ENCODE peak calls at places on chromosomes 11 and 22, in four cellular contexts. One of them, this sample, is unnamed.
A peak's percentile ranks its signal among the peaks of the same experiment; 100 is the strongest.

GRCh38 chr11:65391007-65391406 is 4.6 kb downstream of the FRMD8 start:
- DNase-seq in HCT116: no peak
- DNase-seq in cardiac muscle cell: no peak
- DNase-seq in ascending aorta: no peak
- DNase-seq in this sample: no peak

GRCh38 chr11:14300661-14301304 is 58.2 kb downstream of the RRAS2 start:
- DNase-seq in HCT116: peak; percentile 42
- DNase-seq in cardiac muscle cell: peak; percentile 66
- DNase-seq in ascending aorta: peak; percentile 78
- DNase-seq in this sample: no peak

GRCh38 chr11:77547863-77548551 is 41.7 kb upstream of the AQP11 start:
- DNase-seq in HCT116: peak; percentile 37
- DNase-seq in cardiac muscle cell: peak; percentile 81
- DNase-seq in ascending aorta: no peak
- DNase-seq in this sample: peak; percentile 10

GRCh38 chr11:133663586-133663985 is 131.3 kb upstream of the OPCML start:
- DNase-seq in HCT116: no peak
- DNase-seq in cardiac muscle cell: no peak
- DNase-seq in ascending aorta: no peak
- DNase-seq in this sample: no peak

GRCh38 chr11:96314326-96315050 is 28.5 kb downstream of the MAML2 start:
- DNase-seq in HCT116: peak; percentile 48
- DNase-seq in cardiac muscle cell: no peak
- DNase-seq in ascending aorta: no peak
- DNase-seq in this sample: peak; percentile 50

GRCh38 chr11:75558939-75559843 is 2.9 kb upstream of the SERPINH1 start:
- DNase-seq in HCT116: no peak
- DNase-seq in cardiac muscle cell: peak; percentile 77
- DNase-seq in ascending aorta: peak; percentile 82
- DNase-seq in this sample: no peak

GRCh38 chr11:45617886-45618601 is 47.4 kb downstream of the CHST1 start:
- DNase-seq in HCT116: no peak
- DNase-seq in cardiac muscle cell: no peak
- DNase-seq in ascending aorta: no peak
- DNase-seq in this sample: no peak

GRCh38 chr11:68546555-68546954 is 86.0 kb downstream of the PPP6R3 start:
- DNase-seq in HCT116: no peak
- DNase-seq in cardiac muscle cell: no peak
- DNase-seq in ascending aorta: no peak
- DNase-seq in this sample: no peak

GRCh38 chr11:34639545-34639944 is 18.7 kb downstream of the EHF start:
- DNase-seq in HCT116: no peak
- DNase-seq in cardiac muscle cell: no peak
- DNase-seq in ascending aorta: no peak
- DNase-seq in this sample: no peak

GRCh38 chr11:444397-445144 is 2.8 kb upstream of the ANO9 start:
- DNase-seq in HCT116: no peak
- DNase-seq in cardiac muscle cell: no peak
- DNase-seq in ascending aorta: no peak
- DNase-seq in this sample: no peak

GRCh38 chr11:64661146-64661545 is 61.9 kb downstream of the NRXN2 start:
- DNase-seq in HCT116: no peak
- DNase-seq in cardiac muscle cell: no peak
- DNase-seq in ascending aorta: peak; percentile 92
- DNase-seq in this sample: no peak

GRCh38 chr11:69292221-69292648 is 1.7 kb upstream of the MYEOV start:
- DNase-seq in HCT116: no peak
- DNase-seq in cardiac muscle cell: no peak
- DNase-seq in ascending aorta: no peak
- DNase-seq in this sample: no peak

GRCh38 chr11:8863838-8864237 is 47.2 kb upstream of the AKIP1 start:
- DNase-seq in HCT116: no peak
- DNase-seq in cardiac muscle cell: no peak
- DNase-seq in ascending aorta: no peak
- DNase-seq in this sample: no peak

GRCh38 chr11:121595717-121596156 is 143.0 kb upstream of the SORL1-AS1 start:
- DNase-seq in HCT116: peak; percentile 27
- DNase-seq in cardiac muscle cell: no peak
- DNase-seq in ascending aorta: peak; percentile 92
- DNase-seq in this sample: peak; percentile 97

GRCh38 chr11:65927904-65928397 is 8.7 kb downstream of the DRAP1 start:
- DNase-seq in HCT116: no peak
- DNase-seq in cardiac muscle cell: no peak
- DNase-seq in ascending aorta: no peak
- DNase-seq in this sample: no peak

GRCh38 chr11:69920500-69921428 is 101.5 kb upstream of the FGF3 start:
- DNase-seq in HCT116: no peak
- DNase-seq in cardiac muscle cell: no peak
- DNase-seq in ascending aorta: peak; percentile 60
- DNase-seq in this sample: no peak

GRCh38 chr11:122656631-122657101 is 1.1 kb downstream of the UBASH3B start:
- DNase-seq in HCT116: no peak
- DNase-seq in cardiac muscle cell: peak; percentile 24
- DNase-seq in ascending aorta: peak; percentile 69
- DNase-seq in this sample: no peak

GRCh38 chr11:43723617-43724016 is 43.1 kb downstream of the HSD17B12 start:
- DNase-seq in HCT116: no peak
- DNase-seq in cardiac muscle cell: no peak
- DNase-seq in ascending aorta: no peak
- DNase-seq in this sample: no peak

GRCh38 chr11:9276571-9276970 is 11.4 kb upstream of the DENND5A start:
- DNase-seq in HCT116: no peak
- DNase-seq in cardiac muscle cell: no peak
- DNase-seq in ascending aorta: no peak
- DNase-seq in this sample: no peak

GRCh38 chr11:11403763-11404725 is 51.0 kb upstream of the CSNK2A3 start:
- DNase-seq in HCT116: no peak
- DNase-seq in cardiac muscle cell: no peak
- DNase-seq in ascending aorta: no peak
- DNase-seq in this sample: no peak

GRCh38 chr11:76237914-76238313 is 31.6 kb upstream of the WNT11 start:
- DNase-seq in HCT116: peak; percentile 48
- DNase-seq in cardiac muscle cell: no peak
- DNase-seq in ascending aorta: no peak
- DNase-seq in this sample: no peak

GRCh38 chr11:36391062-36391461 is 95.0 kb downstream of the PRR5L start:
- DNase-seq in HCT116: no peak
- DNase-seq in cardiac muscle cell: no peak
- DNase-seq in ascending aorta: no peak
- DNase-seq in this sample: no peak

GRCh38 chr22:24428751-24429410 is 1.5 kb downstream of the ADORA2A start:
- DNase-seq in HCT116: no peak
- DNase-seq in cardiac muscle cell: no peak
- DNase-seq in ascending aorta: no peak
- DNase-seq in this sample: no peak

GRCh38 chr11:22703040-22703439 is 36.6 kb downstream of the GAS2 start:
- DNase-seq in HCT116: peak; percentile 28
- DNase-seq in cardiac muscle cell: peak; percentile 52
- DNase-seq in ascending aorta: no peak
- DNase-seq in this sample: peak; percentile 60

GRCh38 chr11:120181446-120181992 is 29.3 kb upstream of the OAF start:
- DNase-seq in HCT116: no peak
- DNase-seq in cardiac muscle cell: no peak
- DNase-seq in ascending aorta: peak; percentile 50
- DNase-seq in this sample: no peak

GRCh38 chr22:27397948-27398330 is 403.6 kb downstream of the MN1 start:
- DNase-seq in HCT116: no peak
- DNase-seq in cardiac muscle cell: no peak
- DNase-seq in ascending aorta: no peak
- DNase-seq in this sample: no peak

GRCh38 chr11:71488086-71488967 is 35.3 kb downstream of the NADSYN1 start:
- DNase-seq in HCT116: no peak
- DNase-seq in cardiac muscle cell: peak; percentile 44
- DNase-seq in ascending aorta: peak; percentile 41
- DNase-seq in this sample: peak; percentile 10

GRCh38 chr11:71489311-71490043 is 36.5 kb downstream of the NADSYN1 start:
- DNase-seq in HCT116: no peak
- DNase-seq in cardiac muscle cell: no peak
- DNase-seq in ascending aorta: peak; percentile 39
- DNase-seq in this sample: no peak

GRCh38 chr11:71490044-71490730 is 36.9 kb upstream of the KRTAP5-7 start:
- DNase-seq in HCT116: no peak
- DNase-seq in cardiac muscle cell: no peak
- DNase-seq in ascending aorta: peak; percentile 48
- DNase-seq in this sample: no peak

GRCh38 chr11:71490731-71491390 is 36.2 kb upstream of the KRTAP5-7 start:
- DNase-seq in HCT116: no peak
- DNase-seq in cardiac muscle cell: no peak
- DNase-seq in ascending aorta: peak; percentile 57
- DNase-seq in this sample: no peak

DNA sequence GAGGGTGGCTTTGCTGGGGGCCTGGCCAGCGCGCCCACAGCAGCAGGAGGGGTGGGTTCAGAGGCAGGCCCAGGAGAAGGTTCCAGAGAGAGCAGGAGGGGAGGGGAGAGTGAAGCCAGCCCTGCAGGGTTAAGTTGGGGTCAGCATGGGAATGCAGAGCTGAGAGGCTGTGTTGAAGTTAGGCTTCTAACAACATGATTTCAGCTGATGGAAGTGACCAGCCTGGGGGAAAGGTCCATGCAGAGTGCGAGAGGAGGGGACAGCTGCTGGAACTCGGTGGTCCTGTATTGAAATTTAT is 35.9 kb downstream of the NADSYN1 start:
- DNase-seq in HCT116: no peak
- DNase-seq in cardiac muscle cell: peak; percentile 42
- DNase-seq in ascending aorta: peak; percentile 13
- DNase-seq in this sample: no peak
- H3K27ac ChIP-seq in HCT116: no peak overlapping the region
- H3K27ac ChIP-seq in cardiac muscle cell: peak overlapping the region; percentile 89
- H3K27ac ChIP-seq in ascending aorta: no peak overlapping the region
- H3K27ac ChIP-seq in this sample: no peak overlapping the region

GRCh38 chr22:46150615-46151423 is 493 bp downstream of the PPARA start:
- DNase-seq in HCT116: no peak
- DNase-seq in cardiac muscle cell: no peak
- DNase-seq in ascending aorta: no peak
- DNase-seq in this sample: no peak

GRCh38 chr22:46148885-46149492 is 1.3 kb upstream of the PPARA start:
- DNase-seq in HCT116: no peak
- DNase-seq in cardiac muscle cell: no peak
- DNase-seq in ascending aorta: no peak
- DNase-seq in this sample: no peak

GRCh38 chr22:46148336-46148735 is 2.0 kb upstream of the PPARA start:
- DNase-seq in HCT116: no peak
- DNase-seq in cardiac muscle cell: no peak
- DNase-seq in ascending aorta: no peak
- DNase-seq in this sample: no peak

GRCh38 chr22:46149998-46150549 is at the start of gene PPARA:
- DNase-seq in HCT116: peak; percentile 22
- DNase-seq in cardiac muscle cell: peak; percentile 93
- DNase-seq in ascending aorta: peak; percentile 94
- DNase-seq in this sample: no peak

GRCh38 chr22:46149493-46149997 is 781 bp upstream of the PPARA start:
- DNase-seq in HCT116: no peak
- DNase-seq in cardiac muscle cell: peak; percentile 62
- DNase-seq in ascending aorta: peak; percentile 79
- DNase-seq in this sample: no peak
- H3K27ac ChIP-seq in HCT116: peak overlapping the region; percentile 52
- H3K27ac ChIP-seq in cardiac muscle cell: no peak overlapping the region
- H3K27ac ChIP-seq in ascending aorta: peak overlapping the region; percentile 93
- H3K27ac ChIP-seq in this sample: no peak overlapping the region

DNA sequence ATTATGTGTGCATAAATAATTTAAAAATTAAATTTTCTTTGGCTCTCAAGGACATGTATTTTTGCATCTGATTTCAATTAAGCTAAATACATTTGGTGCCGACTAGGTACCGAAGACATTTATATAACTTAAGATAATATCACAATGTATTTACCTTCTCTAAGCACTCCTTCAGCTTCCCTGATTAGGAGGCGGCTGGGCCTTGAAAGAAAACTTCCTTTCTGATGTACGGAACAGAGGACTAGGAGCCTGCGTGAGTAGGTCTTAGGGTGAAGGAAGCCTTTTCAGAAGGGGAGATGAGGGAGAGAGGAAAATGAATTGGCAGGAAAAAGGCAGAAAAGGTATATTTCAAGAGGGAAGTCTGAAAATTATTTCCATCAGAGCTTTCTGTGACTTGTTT is 28.7 kb upstream of the DDX6 start:
- DNase-seq in HCT116: no peak
- DNase-seq in cardiac muscle cell: no peak
- DNase-seq in ascending aorta: peak; percentile 54
- DNase-seq in this sample: no peak
- H3K27ac ChIP-seq in HCT116: no peak overlapping the region
- H3K27ac ChIP-seq in cardiac muscle cell: no peak overlapping the region
- H3K27ac ChIP-seq in ascending aorta: peak overlapping the region; percentile 56
- H3K27ac ChIP-seq in this sample: no peak overlapping the region

DNA sequence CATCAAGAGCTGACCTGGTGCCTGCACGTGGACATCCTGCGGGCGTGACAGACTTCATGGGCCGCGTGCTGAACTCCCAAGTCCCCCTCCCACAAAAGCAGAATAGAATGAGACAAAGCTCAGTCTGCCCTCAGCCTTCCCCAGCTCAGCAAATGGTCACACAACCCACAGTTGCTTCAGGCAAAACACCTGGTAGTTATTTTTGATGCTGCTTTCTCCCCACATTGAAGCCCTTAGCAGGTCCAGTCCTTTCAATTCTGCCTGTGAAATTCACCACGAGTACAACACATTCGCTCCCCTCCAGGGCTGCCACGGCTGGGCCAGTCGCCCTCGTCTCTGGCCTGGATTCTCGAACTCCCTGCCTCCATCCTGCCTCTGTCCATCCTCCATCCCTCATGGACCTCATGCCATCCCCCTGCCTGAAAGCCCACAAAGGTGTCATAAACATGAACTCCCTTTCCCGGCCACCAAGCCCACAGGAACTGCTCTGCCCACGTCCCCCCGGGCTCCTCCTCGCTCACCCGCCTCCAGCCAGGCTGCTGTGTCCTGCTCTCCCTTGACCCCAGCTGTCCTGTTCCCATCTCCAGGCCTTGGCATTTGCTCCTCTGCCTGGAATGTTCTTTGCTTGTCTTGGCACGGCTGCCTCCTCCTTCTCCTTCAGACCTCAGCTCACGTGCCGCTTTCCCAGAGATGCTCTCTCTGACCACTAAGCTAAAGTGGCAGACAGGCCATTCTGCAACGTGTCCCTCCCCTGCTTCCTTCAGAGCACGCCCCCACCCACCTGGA is 42.1 kb downstream of the SCUBE1 start:
- DNase-seq in HCT116: no peak
- DNase-seq in cardiac muscle cell: no peak
- DNase-seq in ascending aorta: peak; percentile 75
- DNase-seq in this sample: no peak
- H3K27ac ChIP-seq in HCT116: no peak overlapping the region
- H3K27ac ChIP-seq in cardiac muscle cell: no peak overlapping the region
- H3K27ac ChIP-seq in ascending aorta: no peak overlapping the region
- H3K27ac ChIP-seq in this sample: no peak overlapping the region